ENCODE peak calls at places on chromosomes 1 and 21, in seven cellular contexts. One of them, this sample, is unnamed.

GRCh38 chr21:38027901-38028300 is 111.6 kb upstream of the KCNJ6 start:
- DNase-seq in endothelial cell of umbilical vein: peak; percentile 28
- DNase-seq in transverse colon: no peak
- DNase-seq in stomach: no peak
- DNase-seq in sigmoid colon: no peak
- DNase-seq in HepG2: no peak
- DNase-seq in upper lobe of left lung: no peak
- DNase-seq in this sample: no peak

GRCh38 chr1:10387611-10388386 is 11.1 kb upstream of the PGD start:
- DNase-seq in endothelial cell of umbilical vein: peak; percentile 65
- DNase-seq in transverse colon: no peak
- DNase-seq in stomach: no peak
- DNase-seq in sigmoid colon: peak; percentile 67
- DNase-seq in HepG2: no peak
- DNase-seq in upper lobe of left lung: peak; percentile 41
- DNase-seq in this sample: no peak

GRCh38 chr1:244836135-244836521 is 670 bp downstream of the COX20 start:
- DNase-seq in endothelial cell of umbilical vein: peak; percentile 65
- DNase-seq in transverse colon: no peak
- DNase-seq in stomach: no peak
- DNase-seq in sigmoid colon: no peak
- DNase-seq in HepG2: peak; percentile 13
- DNase-seq in upper lobe of left lung: no peak
- DNase-seq in this sample: no peak

GRCh38 chr1:47568763-47569162 is 130.9 kb downstream of the FOXD2 start:
- DNase-seq in endothelial cell of umbilical vein: peak; percentile 49
- DNase-seq in transverse colon: no peak
- DNase-seq in stomach: no peak
- DNase-seq in sigmoid colon: no peak
- DNase-seq in HepG2: no peak
- DNase-seq in upper lobe of left lung: no peak
- DNase-seq in this sample: no peak

GRCh38 chr21:42649122-42650032 is 4.0 kb upstream of the PDE9A start:
- DNase-seq in endothelial cell of umbilical vein: no peak
- DNase-seq in transverse colon: no peak
- DNase-seq in stomach: no peak
- DNase-seq in sigmoid colon: peak; percentile 53
- DNase-seq in HepG2: no peak
- DNase-seq in upper lobe of left lung: no peak
- DNase-seq in this sample: no peak

GRCh38 chr1:180131510-180131909 is 23.2 kb upstream of the QSOX1 start:
- DNase-seq in endothelial cell of umbilical vein: peak; percentile 53
- DNase-seq in transverse colon: no peak
- DNase-seq in stomach: no peak
- DNase-seq in sigmoid colon: no peak
- DNase-seq in HepG2: peak; percentile 11
- DNase-seq in upper lobe of left lung: peak; percentile 76
- DNase-seq in this sample: no peak

GRCh38 chr1:167563579-167564246 is 10.2 kb upstream of the CREG1 start:
- DNase-seq in endothelial cell of umbilical vein: no peak
- DNase-seq in transverse colon: peak; percentile 17
- DNase-seq in stomach: peak; percentile 42
- DNase-seq in sigmoid colon: peak; percentile 65
- DNase-seq in HepG2: no peak
- DNase-seq in upper lobe of left lung: peak; percentile 56
- DNase-seq in this sample: no peak

GRCh38 chr1:17586172-17586963 is 46.9 kb downstream of the ARHGEF10L start:
- DNase-seq in endothelial cell of umbilical vein: no peak
- DNase-seq in transverse colon: no peak
- DNase-seq in stomach: no peak
- DNase-seq in sigmoid colon: peak; percentile 82
- DNase-seq in HepG2: no peak
- DNase-seq in upper lobe of left lung: peak; percentile 73
- DNase-seq in this sample: no peak

GRCh38 chr1:5644281-5645134 is 347.7 kb downstream of the NPHP4 start:
- DNase-seq in endothelial cell of umbilical vein: no peak
- DNase-seq in transverse colon: no peak
- DNase-seq in stomach: peak; percentile 10
- DNase-seq in sigmoid colon: no peak
- DNase-seq in HepG2: no peak
- DNase-seq in upper lobe of left lung: no peak
- DNase-seq in this sample: no peak

DNA sequence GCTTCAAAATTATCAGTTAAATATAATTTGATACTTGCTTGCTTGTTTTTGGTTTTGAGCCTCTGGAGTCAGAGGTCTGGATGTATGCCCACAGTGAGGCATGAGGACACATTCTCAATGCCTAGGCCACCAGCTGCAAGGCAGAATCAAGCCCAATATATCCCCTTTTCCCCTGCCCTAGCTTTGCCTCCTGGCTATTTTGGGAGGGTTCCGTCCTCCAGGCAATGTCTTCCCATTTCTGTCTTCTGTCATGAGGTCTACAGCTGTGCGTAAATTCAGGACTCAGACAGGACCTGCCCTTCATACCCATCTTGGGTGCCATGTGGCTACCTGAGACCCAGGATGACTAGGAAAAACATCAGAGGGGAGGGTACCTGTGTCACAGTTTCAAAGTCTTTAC is 19.2 kb downstream of the NRDC start:
- DNase-seq in endothelial cell of umbilical vein: no peak
- DNase-seq in transverse colon: no peak
- DNase-seq in stomach: no peak
- DNase-seq in sigmoid colon: no peak
- DNase-seq in HepG2: no peak
- DNase-seq in upper lobe of left lung: no peak
- DNase-seq in this sample: no peak
- TF ChIP-seq POLR2A in endothelial cell of umbilical vein: no peak
- TF ChIP-seq POLR2A in transverse colon: no peak
- TF ChIP-seq POLR2A in stomach: no peak
- TF ChIP-seq POLR2A in sigmoid colon: no peak
- TF ChIP-seq POLR2A in HepG2: no peak
- TF ChIP-seq POLR2A in upper lobe of left lung: no peak
- TF ChIP-seq POLR2A in this sample: no peak

GRCh38 chr21:10430007-10430406 is 91.4 kb upstream of the TPTE start:
- DNase-seq in endothelial cell of umbilical vein: no peak
- DNase-seq in transverse colon: no peak
- DNase-seq in stomach: no peak
- DNase-seq in sigmoid colon: no peak
- DNase-seq in HepG2: no peak
- DNase-seq in upper lobe of left lung: no peak
- DNase-seq in this sample: no peak

DNA sequence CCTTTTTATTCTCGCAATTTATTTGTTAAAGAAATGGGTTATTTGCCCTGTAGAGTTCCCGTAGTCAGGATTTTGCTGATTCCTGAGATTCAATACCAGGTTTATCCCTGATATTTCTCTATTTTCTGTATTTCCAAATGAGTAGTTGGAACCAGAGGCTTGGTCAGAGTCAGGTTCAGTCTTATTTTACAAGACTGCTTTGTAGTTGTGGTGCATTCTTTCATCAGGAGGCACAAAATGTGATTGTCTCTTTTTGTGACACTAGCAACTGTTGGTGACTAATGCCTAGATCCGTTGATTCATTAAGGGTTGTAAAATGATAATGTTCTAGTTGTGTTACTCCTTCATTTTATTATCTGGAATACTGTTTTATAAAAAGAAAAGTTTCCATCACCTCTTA is 95.5 kb upstream of the TPTE start:
- DNase-seq in endothelial cell of umbilical vein: no peak
- DNase-seq in transverse colon: no peak
- DNase-seq in stomach: no peak
- DNase-seq in sigmoid colon: no peak
- DNase-seq in HepG2: no peak
- DNase-seq in upper lobe of left lung: no peak
- DNase-seq in this sample: no peak
- H3K9me3 ChIP-seq in endothelial cell of umbilical vein: peaks cover 39% of the 10 kb centered on the region
- H3K9me3 ChIP-seq in transverse colon: peaks cover 44% of the 10 kb centered on the region
- H3K9me3 ChIP-seq in stomach: no peaks in the 10 kb centered on the region
- H3K9me3 ChIP-seq in sigmoid colon: peaks cover 43% of the 10 kb centered on the region
- H3K9me3 ChIP-seq in HepG2: peaks cover 95% of the 10 kb centered on the region
- H3K9me3 ChIP-seq in upper lobe of left lung: peaks cover 4% of the 10 kb centered on the region
- H3K9me3 ChIP-seq in this sample: peaks cover 18% of the 10 kb centered on the region

GRCh38 chr1:67755619-67756018 is 70.6 kb downstream of the GADD45A start:
- DNase-seq in endothelial cell of umbilical vein: no peak
- DNase-seq in transverse colon: no peak
- DNase-seq in stomach: no peak
- DNase-seq in sigmoid colon: no peak
- DNase-seq in HepG2: no peak
- DNase-seq in upper lobe of left lung: no peak
- DNase-seq in this sample: no peak
- TF ChIP-seq POLR2AphosphoS5 in endothelial cell of umbilical vein: no peak
- TF ChIP-seq POLR2AphosphoS5 in transverse colon: peak; percentile 52
- TF ChIP-seq POLR2AphosphoS5 in stomach: no peak
- TF ChIP-seq POLR2AphosphoS5 in sigmoid colon: no peak
- TF ChIP-seq POLR2AphosphoS5 in HepG2: no peak
- TF ChIP-seq POLR2AphosphoS5 in upper lobe of left lung: peak; percentile 7
- TF ChIP-seq POLR2AphosphoS5 in this sample: no peak

GRCh38 chr1:1349256-1350012 is at the start of gene DVL1:
- DNase-seq in endothelial cell of umbilical vein: peak; percentile 35
- DNase-seq in transverse colon: peak; percentile 70
- DNase-seq in stomach: peak; percentile 61
- DNase-seq in sigmoid colon: peak; percentile 87
- DNase-seq in HepG2: no peak
- DNase-seq in upper lobe of left lung: peak; percentile 48
- DNase-seq in this sample: no peak

GRCh38 chr1:1346501-1346890 is 2.7 kb downstream of the DVL1 start:
- DNase-seq in endothelial cell of umbilical vein: no peak
- DNase-seq in transverse colon: no peak
- DNase-seq in stomach: no peak
- DNase-seq in sigmoid colon: no peak
- DNase-seq in HepG2: no peak
- DNase-seq in upper lobe of left lung: no peak
- DNase-seq in this sample: no peak

GRCh38 chr1:1348420-1349255 is 580 bp downstream of the DVL1 start:
- DNase-seq in endothelial cell of umbilical vein: peak; percentile 34
- DNase-seq in transverse colon: no peak
- DNase-seq in stomach: no peak
- DNase-seq in sigmoid colon: no peak
- DNase-seq in HepG2: no peak
- DNase-seq in upper lobe of left lung: peak; percentile 47
- DNase-seq in this sample: no peak

GRCh38 chr1:1347026-1347595 is 2.1 kb downstream of the DVL1 start:
- DNase-seq in endothelial cell of umbilical vein: no peak
- DNase-seq in transverse colon: no peak
- DNase-seq in stomach: no peak
- DNase-seq in sigmoid colon: no peak
- DNase-seq in HepG2: no peak
- DNase-seq in upper lobe of left lung: no peak
- DNase-seq in this sample: no peak

GRCh38 chr1:1347663-1348419 is 1.4 kb downstream of the DVL1 start:
- DNase-seq in endothelial cell of umbilical vein: no peak
- DNase-seq in transverse colon: peak; percentile 82
- DNase-seq in stomach: peak; percentile 77
- DNase-seq in sigmoid colon: no peak
- DNase-seq in HepG2: peak; percentile 72
- DNase-seq in upper lobe of left lung: peak; percentile 76
- DNase-seq in this sample: no peak
- TF ChIP-seq POLR2A in endothelial cell of umbilical vein: no peak
- TF ChIP-seq POLR2A in transverse colon: peak; percentile 49
- TF ChIP-seq POLR2A in stomach: no peak
- TF ChIP-seq POLR2A in sigmoid colon: no peak
- TF ChIP-seq POLR2A in HepG2: peak; percentile 47
- TF ChIP-seq POLR2A in upper lobe of left lung: no peak
- TF ChIP-seq POLR2A in this sample: no peak

DNA sequence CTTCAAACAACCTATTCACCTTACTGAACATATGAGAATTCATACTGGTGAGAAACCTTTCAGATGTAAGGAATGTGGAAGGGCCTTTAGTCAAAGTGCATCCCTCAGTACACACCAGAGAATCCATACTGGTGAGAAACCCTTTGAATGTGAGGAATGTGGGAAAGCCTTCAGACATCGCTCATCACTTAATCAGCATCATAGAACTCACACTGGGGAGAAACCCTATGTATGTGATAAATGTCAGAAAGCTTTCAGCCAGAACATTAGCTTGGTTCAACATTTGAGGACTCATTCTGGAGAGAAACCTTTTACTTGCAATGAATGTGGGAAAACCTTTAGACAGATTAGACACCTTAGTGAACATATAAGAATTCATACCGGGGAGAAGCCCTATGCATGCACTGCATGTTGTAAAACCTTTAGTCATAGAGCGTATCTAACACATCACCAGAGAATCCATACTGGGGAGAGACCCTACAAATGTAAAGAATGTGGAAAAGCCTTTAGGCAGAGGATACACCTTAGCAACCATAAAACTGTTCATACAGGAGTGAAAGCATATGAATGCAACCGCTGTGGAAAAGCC is 13.2 kb upstream of the EXO5 start:
- DNase-seq in endothelial cell of umbilical vein: no peak
- DNase-seq in transverse colon: no peak
- DNase-seq in stomach: no peak
- DNase-seq in sigmoid colon: no peak
- DNase-seq in HepG2: no peak
- DNase-seq in upper lobe of left lung: no peak
- DNase-seq in this sample: no peak
- H3K9me3 ChIP-seq in endothelial cell of umbilical vein: peaks cover 12% of the 10 kb centered on the region
- H3K9me3 ChIP-seq in transverse colon: peaks cover 75% of the 10 kb centered on the region
- H3K9me3 ChIP-seq in stomach: peaks cover 20% of the 10 kb centered on the region
- H3K9me3 ChIP-seq in sigmoid colon: peaks cover 17% of the 10 kb centered on the region
- H3K9me3 ChIP-seq in HepG2: peaks cover 39% of the 10 kb centered on the region
- H3K9me3 ChIP-seq in upper lobe of left lung: peaks cover 80% of the 10 kb centered on the region
- H3K9me3 ChIP-seq in this sample: peaks cover 39% of the 10 kb centered on the region

This sample was measured in suprapubic skin.